ENCODE peak calls at places on chromosomes 1 and 21, in seven cellular contexts. J is NCI-H345; E is HEK293T; M is LoVo; W is fibroblast of lung; K is ovary; V is activated T-helper 9 cell treated with anti-CD3 and anti-CD28 coated beads, Interleukin-2, amount 50 U/mL, for 16 hours. T is an unnamed sample.

GRCh38 chr1:47522890-47523811 is 85.3 kb downstream of the FOXD2 start:
- DNase-seq in W (no peak), V (no peak), J (peak), K (no peak), M (no peak), E (no peak), T (no peak)

GRCh38 chr1:8285965-8286364 is 31.9 kb upstream of the SLC45A1 start:
- DNase-seq in K (no peak), M (no peak), V (no peak), J (no peak), E (no peak), W (no peak), T (no peak)

GRCh38 chr1:11707621-11708276 is 16.2 kb downstream of the DRAXIN start:
- DNase-seq in M (peak), E (peak), J (peak), K (no peak), V (no peak), W (no peak), T (no peak)

GRCh38 chr21:31766895-31767294 is 35.0 kb upstream of the SCAF4 start:
- DNase-seq in W (no peak), K (no peak), M (no peak), V (no peak), E (no peak), J (no peak), T (no peak)

GRCh38 chr1:12472798-12473551 is 145.0 kb downstream of the DHRS3 start:
- DNase-seq in K (no peak), J (no peak), V (peak), E (no peak), W (peak), M (no peak), T (peak)

GRCh38 chr1:212167098-212167497 is 118.1 kb upstream of the PPP2R5A start:
- DNase-seq in V (no peak), E (no peak), M (no peak), J (no peak), W (no peak), K (peak), T (no peak)

GRCh38 chr1:167617950-167618269 is 12.1 kb upstream of the RCSD1 start:
- DNase-seq in W (no peak), J (no peak), E (no peak), V (no peak), M (no peak), K (no peak), T (no peak)

GRCh38 chr1:23558140-23558871 is 995 bp downstream of the ID3 start:
- DNase-seq in M (peak), E (peak), V (no peak), K (peak), W (peak), J (peak), T (peak)

GRCh38 chr21:19999369-20000272 is 998.6 kb upstream of the NCAM2 start:
- DNase-seq in K (no peak), W (no peak), J (no peak), E (no peak), V (no peak), M (no peak), T (no peak)

GRCh38 chr1:5915587-5916571 is 76.3 kb downstream of the NPHP4 start:
- DNase-seq in W (peak), V (no peak), K (peak), M (peak), E (peak), J (no peak), T (no peak)

GRCh38 chr1:92277105-92277504 is 21.7 kb downstream of the GLMN start:
- DNase-seq in V (no peak), J (no peak), M (no peak), W (peak), K (no peak), E (no peak), T (no peak)

GRCh38 chr1:39635205-39635870 is 4.1 kb downstream of the HEYL start:
- DNase-seq in V (no peak), W (no peak), J (no peak), K (no peak), E (no peak), M (no peak), T (no peak)

GRCh38 chr1:203702130-203702577 is 62.8 kb upstream of the LAX1 start:
- DNase-seq in M (peak), J (peak), W (peak), K (peak), V (peak), E (peak), T (peak)

GRCh38 chr1:117447661-117448060 is 80.4 kb downstream of the MAN1A2 start:
- DNase-seq in E (no peak), J (no peak), W (peak), M (no peak), K (no peak), V (no peak), T (no peak)

GRCh38 chr1:169321539-169321938 is 46.1 kb downstream of the NME7 start:
- DNase-seq in W (peak), V (no peak), M (peak), E (peak), K (no peak), J (no peak), T (no peak)

GRCh38 chr1:13913396-13913795 is 213.4 kb downstream of the PRDM2 start:
- DNase-seq in J (no peak), K (no peak), V (no peak), W (no peak), E (no peak), M (no peak), T (no peak)

GRCh38 chr1:209389258-209389657 is 194.3 kb upstream of the CAMK1G start:
- DNase-seq in V (no peak), W (peak), E (no peak), M (peak), K (no peak), J (no peak), T (no peak)

GRCh38 chr1:182391362-182392044 is at the start of gene GLUL:
- DNase-seq in V (peak), J (peak), E (peak), M (peak), K (peak), W (peak), T (peak)

GRCh38 chr1:110798691-110799256 is 74.2 kb upstream of the CD53 start:
- DNase-seq in K (no peak), M (no peak), E (no peak), J (peak), V (no peak), W (no peak), T (no peak)

GRCh38 chr1:155942578-155943141 is 1.2 kb downstream of the RXFP4 start:
- DNase-seq in K (no peak), E (no peak), V (no peak), W (no peak), J (no peak), M (no peak), T (no peak)

T was measured in CD8-positive, alpha-beta T cell.